ENCODE peak calls at places on chromosomes 7 and 10, in seven cellular contexts. H, S, D, E, J, B and Y are unnamed samples.

GRCh38 chr10:69647101-69647500 is 17.1 kb downstream of the FAM241B start:
- DNase-seq in H (no peak), S (no peak), D (no peak), E (no peak), J (no peak), B (no peak), Y (no peak)

GRCh38 chr10:88236121-88236743 is 346.9 kb downstream of the RNLS start:
- DNase-seq in H (no peak), S (no peak), D (no peak), E (no peak), J (no peak), B (no peak), Y (no peak)

GRCh38 chr7:70406419-70407189 is 725.3 kb upstream of the GALNT17 start:
- DNase-seq in H (no peak), S (no peak), D (no peak), E (no peak), J (no peak), B (no peak), Y (no peak)

GRCh38 chr10:51244739-51245138 is 170.5 kb downstream of the PRKG1 start:
- DNase-seq in H (no peak), S (no peak), D (no peak), E (no peak), J (peak), B (no peak), Y (no peak)

GRCh38 chr7:140196361-140197217 is 19.8 kb upstream of the KDM7A start:
- DNase-seq in H (no peak), S (no peak), D (no peak), E (no peak), J (no peak), B (no peak), Y (no peak)

GRCh38 chr10:58701398-58702135 is 188.9 kb downstream of the BICC1 start:
- DNase-seq in H (no peak), S (no peak), D (no peak), E (no peak), J (no peak), B (no peak), Y (no peak)

GRCh38 chr10:132446661-132447445 is 49.9 kb downstream of the PWWP2B start:
- DNase-seq in H (peak), S (no peak), D (peak), E (no peak), J (no peak), B (peak), Y (peak)

GRCh38 chr10:110686037-110686436 is 41.9 kb downstream of the RBM20 start:
- DNase-seq in H (no peak), S (no peak), D (no peak), E (no peak), J (no peak), B (no peak), Y (no peak)

GRCh38 chr10:65497837-65498236 is 1428.0 kb upstream of the LRRTM3 start:
- DNase-seq in H (no peak), S (no peak), D (no peak), E (no peak), J (no peak), B (no peak), Y (no peak)

GRCh38 chr10:52578871-52579405 is 193.6 kb downstream of the MBL2 start:
- DNase-seq in H (no peak), S (no peak), D (no peak), E (no peak), J (no peak), B (no peak), Y (no peak)

GRCh38 chr7:149196705-149197171 is 1.4 kb downstream of the ZNF282 start:
- DNase-seq in H (peak), S (no peak), D (no peak), E (no peak), J (no peak), B (peak), Y (no peak)

GRCh38 chr7:41508755-41509154 is 194.1 kb downstream of the INHBA start:
- DNase-seq in H (no peak), S (no peak), D (no peak), E (no peak), J (no peak), B (no peak), Y (no peak)

GRCh38 chr7:414681-415560 is 104.7 kb downstream of the PDGFA start:
- DNase-seq in H (no peak), S (no peak), D (no peak), E (no peak), J (no peak), B (no peak), Y (no peak)

GRCh38 chr7:107103369-107103768 is 58.9 kb downstream of the PRKAR2B start:
- DNase-seq in H (no peak), S (peak), D (no peak), E (no peak), J (no peak), B (no peak), Y (no peak)

GRCh38 chr7:148941598-148942280 is 57.6 kb upstream of the EZH2 start:
- DNase-seq in H (peak), S (peak), D (peak), E (no peak), J (peak), B (peak), Y (peak)

GRCh38 chr10:31947144-31947926 is 18.7 kb upstream of the ARHGAP12 start:
- DNase-seq in H (peak), S (no peak), D (no peak), E (no peak), J (peak), B (no peak), Y (peak)

GRCh38 chr7:134462337-134462925 is 3.5 kb upstream of the AKR1B1 start:
- DNase-seq in H (peak), S (no peak), D (no peak), E (no peak), J (no peak), B (no peak), Y (no peak)

GRCh38 chr10:17228081-17229015 is at the start of gene VIM:
- DNase-seq in H (peak), S (peak), D (peak), E (peak), J (no peak), B (peak), Y (peak)

GRCh38 chr7:31492086-31492485 is 21.8 kb upstream of the ITPRID1 start:
- DNase-seq in H (no peak), S (no peak), D (no peak), E (no peak), J (no peak), B (no peak), Y (no peak)

GRCh38 chr7:21580073-21580521 is 37.3 kb downstream of the DNAH11 start:
- DNase-seq in H (no peak), S (no peak), D (no peak), E (no peak), J (no peak), B (no peak), Y (no peak)

GRCh38 chr10:125708971-125709503 is 10.5 kb upstream of the EDRF1 start:
- DNase-seq in H (no peak), S (no peak), D (no peak), E (no peak), J (no peak), B (no peak), Y (no peak)

GRCh38 chr7:115097175-115097671 is 175.3 kb downstream of the MDFIC start:
- DNase-seq in H (peak), S (no peak), D (no peak), E (no peak), J (no peak), B (no peak), Y (no peak)

GRCh38 chr10:47078393-47079163 is 167.3 kb downstream of the PTPN20 start:
- DNase-seq in H (no peak), S (no peak), D (no peak), E (no peak), J (no peak), B (no peak), Y (no peak)

GRCh38 chr10:129467346-129468119 is 492 bp downstream of the MGMT start:
- DNase-seq in H (peak), S (no peak), D (no peak), E (no peak), J (no peak), B (peak), Y (peak)

GRCh38 chr7:31935115-31935514 is 135.1 kb downstream of the PDE1C start:
- DNase-seq in H (no peak), S (peak), D (no peak), E (no peak), J (no peak), B (no peak), Y (no peak)

GRCh38 chr7:70154521-70155180 is 556.4 kb downstream of the AUTS2 start:
- DNase-seq in H (no peak), S (no peak), D (no peak), E (no peak), J (no peak), B (no peak), Y (no peak)

GRCh38 chr10:15067154-15067553 is 21.4 kb downstream of the ACBD7 start:
- DNase-seq in H (no peak), S (no peak), D (no peak), E (no peak), J (no peak), B (no peak), Y (no peak)

GRCh38 chr7:117961235-117961634 is 88.0 kb upstream of the CTTNBP2 start:
- DNase-seq in H (no peak), S (no peak), D (no peak), E (no peak), J (peak), B (no peak), Y (no peak)

GRCh38 chr10:12416396-12417090 is 67.2 kb downstream of the CAMK1D start:
- DNase-seq in H (no peak), S (no peak), D (no peak), E (no peak), J (no peak), B (no peak), Y (no peak)

GRCh38 chr10:89115876-89116627 is 91.1 kb downstream of the CH25H start:
- DNase-seq in H (peak), S (no peak), D (no peak), E (no peak), J (no peak), B (no peak), Y (no peak)

GRCh38 chr10:120516426-120516825 is 59.4 kb downstream of the PLPP4 start:
- DNase-seq in H (no peak), S (no peak), D (no peak), E (no peak), J (no peak), B (no peak), Y (no peak)